ENCODE peak calls at places on chromosomes 2 and 18, in ten cellular contexts. One of them, this sample, is unnamed. For H3K4me1, the result is how much of the 10 kb centered on the place peaks cover.

GRCh38 chr2:10989151-10989550 is 77.4 kb downstream of the KCNF1 start:
- DNase-seq in A549: no peak
- DNase-seq in stomach: no peak
- DNase-seq in gastrocnemius medialis: no peak
- DNase-seq in Peyer's patch: no peak
- DNase-seq in K562: no peak
- DNase-seq in tibial nerve: no peak
- DNase-seq in IMR-90: no peak
- DNase-seq in ovary: no peak
- DNase-seq in H1: no peak
- DNase-seq in this sample: no peak

GRCh38 chr2:101362316-101362715 is 25.0 kb downstream of the CREG2 start:
- DNase-seq in A549: no peak
- DNase-seq in stomach: no peak
- DNase-seq in gastrocnemius medialis: no peak
- DNase-seq in Peyer's patch: no peak
- DNase-seq in K562: no peak
- DNase-seq in tibial nerve: no peak
- DNase-seq in IMR-90: no peak
- DNase-seq in ovary: no peak
- DNase-seq in H1: no peak
- DNase-seq in this sample: no peak

GRCh38 chr2:159987136-159987535 is 75.3 kb downstream of the PLA2R1 start:
- DNase-seq in A549: no peak
- DNase-seq in stomach: no peak
- DNase-seq in gastrocnemius medialis: no peak
- DNase-seq in Peyer's patch: no peak
- DNase-seq in K562: no peak
- DNase-seq in tibial nerve: no peak
- DNase-seq in IMR-90: no peak
- DNase-seq in ovary: no peak
- DNase-seq in H1: no peak
- DNase-seq in this sample: no peak

GRCh38 chr2:238655974-238656722 is 191.7 kb upstream of the TWIST2 start:
- DNase-seq in A549: no peak
- DNase-seq in stomach: no peak
- DNase-seq in gastrocnemius medialis: no peak
- DNase-seq in Peyer's patch: no peak
- DNase-seq in K562: no peak
- DNase-seq in tibial nerve: no peak
- DNase-seq in IMR-90: no peak
- DNase-seq in ovary: no peak
- DNase-seq in H1: peak
- DNase-seq in this sample: no peak

GRCh38 chr2:46534589-46534988 is 55.2 kb downstream of the TMEM247 start:
- DNase-seq in A549: no peak
- DNase-seq in stomach: no peak
- DNase-seq in gastrocnemius medialis: no peak
- DNase-seq in Peyer's patch: no peak
- DNase-seq in K562: no peak
- DNase-seq in tibial nerve: no peak
- DNase-seq in IMR-90: no peak
- DNase-seq in ovary: no peak
- DNase-seq in H1: no peak
- DNase-seq in this sample: no peak

GRCh38 chr2:144515694-144516416 is 4.1 kb downstream of the ZEB2 start:
- DNase-seq in A549: no peak
- DNase-seq in stomach: no peak
- DNase-seq in gastrocnemius medialis: no peak
- DNase-seq in Peyer's patch: peak
- DNase-seq in K562: peak
- DNase-seq in tibial nerve: peak
- DNase-seq in IMR-90: no peak
- DNase-seq in ovary: peak
- DNase-seq in H1: peak
- DNase-seq in this sample: no peak

GRCh38 chr2:240324312-240325005 is 111.0 kb upstream of the GPC1 start:
- DNase-seq in A549: no peak
- DNase-seq in stomach: no peak
- DNase-seq in gastrocnemius medialis: no peak
- DNase-seq in Peyer's patch: no peak
- DNase-seq in K562: no peak
- DNase-seq in tibial nerve: no peak
- DNase-seq in IMR-90: no peak
- DNase-seq in ovary: no peak
- DNase-seq in H1: no peak
- DNase-seq in this sample: no peak

GRCh38 chr2:96507957-96508520 is 2.9 kb upstream of the NEURL3 start:
- DNase-seq in A549: peak
- DNase-seq in stomach: peak
- DNase-seq in gastrocnemius medialis: peak
- DNase-seq in Peyer's patch: peak
- DNase-seq in K562: peak
- DNase-seq in tibial nerve: peak
- DNase-seq in IMR-90: peak
- DNase-seq in ovary: peak
- DNase-seq in H1: peak
- DNase-seq in this sample: no peak

GRCh38 chr2:26184555-26185303 is 11.8 kb downstream of the GAREM2 start:
- DNase-seq in A549: peak
- DNase-seq in stomach: peak
- DNase-seq in gastrocnemius medialis: peak
- DNase-seq in Peyer's patch: peak
- DNase-seq in K562: peak
- DNase-seq in tibial nerve: peak
- DNase-seq in IMR-90: peak
- DNase-seq in ovary: peak
- DNase-seq in H1: peak
- DNase-seq in this sample: peak

GRCh38 chr2:231720971-231721640 is 12.8 kb downstream of the PTMA start:
- DNase-seq in A549: no peak
- DNase-seq in stomach: no peak
- DNase-seq in gastrocnemius medialis: no peak
- DNase-seq in Peyer's patch: no peak
- DNase-seq in K562: no peak
- DNase-seq in tibial nerve: no peak
- DNase-seq in IMR-90: no peak
- DNase-seq in ovary: no peak
- DNase-seq in H1: no peak
- DNase-seq in this sample: peak

GRCh38 chr2:20755132-20755800 is 67.6 kb downstream of the LDAH start:
- DNase-seq in A549: no peak
- DNase-seq in stomach: no peak
- DNase-seq in gastrocnemius medialis: no peak
- DNase-seq in Peyer's patch: no peak
- DNase-seq in K562: no peak
- DNase-seq in tibial nerve: no peak
- DNase-seq in IMR-90: peak
- DNase-seq in ovary: no peak
- DNase-seq in H1: no peak
- DNase-seq in this sample: no peak

GRCh38 chr18:5630766-5631413 is 87.1 kb upstream of the EPB41L3 start:
- DNase-seq in A549: no peak
- DNase-seq in stomach: no peak
- DNase-seq in gastrocnemius medialis: no peak
- DNase-seq in Peyer's patch: no peak
- DNase-seq in K562: no peak
- DNase-seq in tibial nerve: no peak
- DNase-seq in IMR-90: no peak
- DNase-seq in ovary: no peak
- DNase-seq in H1: no peak
- DNase-seq in this sample: no peak

GRCh38 chr18:56576826-56577573 is 61.4 kb downstream of the TXNL1 start:
- DNase-seq in A549: no peak
- DNase-seq in stomach: no peak
- DNase-seq in gastrocnemius medialis: no peak
- DNase-seq in Peyer's patch: no peak
- DNase-seq in K562: no peak
- DNase-seq in tibial nerve: no peak
- DNase-seq in IMR-90: peak
- DNase-seq in ovary: no peak
- DNase-seq in H1: no peak
- DNase-seq in this sample: no peak

GRCh38 chr18:23238152-23238531 is 102.9 kb downstream of the CABLES1 start:
- DNase-seq in A549: no peak
- DNase-seq in stomach: peak
- DNase-seq in gastrocnemius medialis: peak
- DNase-seq in Peyer's patch: no peak
- DNase-seq in K562: no peak
- DNase-seq in tibial nerve: peak
- DNase-seq in IMR-90: peak
- DNase-seq in ovary: peak
- DNase-seq in H1: no peak
- DNase-seq in this sample: no peak
- H3K4me1 ChIP-seq in A549: under half
- H3K4me1 ChIP-seq in stomach: under half
- H3K4me1 ChIP-seq in gastrocnemius medialis: under half
- H3K4me1 ChIP-seq in Peyer's patch: under half
- H3K4me1 ChIP-seq in K562: under half
- H3K4me1 ChIP-seq in tibial nerve: under half
- H3K4me1 ChIP-seq in IMR-90: under half
- H3K4me1 ChIP-seq in ovary: under half
- H3K4me1 ChIP-seq in H1: under half
- H3K4me1 ChIP-seq in this sample: half or more

GRCh38 chr18:2853926-2854664 is 7.3 kb downstream of the EMILIN2 start:
- DNase-seq in A549: no peak
- DNase-seq in stomach: no peak
- DNase-seq in gastrocnemius medialis: no peak
- DNase-seq in Peyer's patch: no peak
- DNase-seq in K562: peak
- DNase-seq in tibial nerve: no peak
- DNase-seq in IMR-90: no peak
- DNase-seq in ovary: no peak
- DNase-seq in H1: no peak
- DNase-seq in this sample: no peak
- TF ChIP-seq POLR2A in A549: no peak
- TF ChIP-seq POLR2A in stomach: no peak
- TF ChIP-seq POLR2A in gastrocnemius medialis: no peak
- TF ChIP-seq POLR2A in Peyer's patch: no peak
- TF ChIP-seq POLR2A in K562: no peak
- TF ChIP-seq POLR2A in tibial nerve: no peak
- TF ChIP-seq POLR2A in IMR-90: no peak
- TF ChIP-seq POLR2A in ovary: no peak
- TF ChIP-seq POLR2A in H1: no peak
- TF ChIP-seq POLR2A in this sample: no peak

GRCh38 chr2:174827371-174828369 is 63.4 kb upstream of the CHRNA1 start:
- DNase-seq in A549: no peak
- DNase-seq in stomach: no peak
- DNase-seq in gastrocnemius medialis: no peak
- DNase-seq in Peyer's patch: no peak
- DNase-seq in K562: no peak
- DNase-seq in tibial nerve: no peak
- DNase-seq in IMR-90: peak
- DNase-seq in ovary: no peak
- DNase-seq in H1: no peak
- DNase-seq in this sample: no peak

GRCh38 chr2:174821628-174822027 is 57.4 kb upstream of the CHRNA1 start:
- DNase-seq in A549: no peak
- DNase-seq in stomach: no peak
- DNase-seq in gastrocnemius medialis: no peak
- DNase-seq in Peyer's patch: no peak
- DNase-seq in K562: no peak
- DNase-seq in tibial nerve: no peak
- DNase-seq in IMR-90: no peak
- DNase-seq in ovary: no peak
- DNase-seq in H1: no peak
- DNase-seq in this sample: no peak

GRCh38 chr2:174824098-174824497 is 59.8 kb upstream of the CHRNA1 start:
- DNase-seq in A549: no peak
- DNase-seq in stomach: no peak
- DNase-seq in gastrocnemius medialis: no peak
- DNase-seq in Peyer's patch: no peak
- DNase-seq in K562: no peak
- DNase-seq in tibial nerve: no peak
- DNase-seq in IMR-90: no peak
- DNase-seq in ovary: no peak
- DNase-seq in H1: no peak
- DNase-seq in this sample: no peak

GRCh38 chr2:174829550-174829949 is 65.3 kb upstream of the CHRNA1 start:
- DNase-seq in A549: no peak
- DNase-seq in stomach: no peak
- DNase-seq in gastrocnemius medialis: no peak
- DNase-seq in Peyer's patch: no peak
- DNase-seq in K562: no peak
- DNase-seq in tibial nerve: no peak
- DNase-seq in IMR-90: peak
- DNase-seq in ovary: no peak
- DNase-seq in H1: no peak
- DNase-seq in this sample: no peak

DNA sequence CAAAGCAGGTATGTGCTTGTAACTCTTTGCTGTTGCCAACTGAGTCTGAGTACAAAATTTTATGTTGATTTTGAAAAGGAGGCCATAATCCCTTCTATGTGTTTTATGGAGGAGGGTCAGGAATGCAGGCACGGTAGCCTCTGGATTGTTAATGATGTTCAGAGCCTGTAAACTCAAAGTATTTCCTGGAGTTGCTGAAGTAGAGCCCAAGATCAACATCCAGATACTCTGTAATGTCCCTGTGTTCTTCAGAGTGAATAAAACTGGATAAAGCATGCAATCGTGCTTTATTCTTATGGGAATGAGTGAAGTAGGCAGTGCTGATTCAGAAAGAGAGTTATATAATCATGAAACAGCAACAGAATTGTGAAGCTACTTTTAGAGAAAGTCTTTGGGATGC is 61.8 kb upstream of the CHRNA1 start:
- DNase-seq in A549: no peak
- DNase-seq in stomach: no peak
- DNase-seq in gastrocnemius medialis: no peak
- DNase-seq in Peyer's patch: no peak
- DNase-seq in K562: no peak
- DNase-seq in tibial nerve: no peak
- DNase-seq in IMR-90: no peak
- DNase-seq in ovary: no peak
- DNase-seq in H1: no peak
- DNase-seq in this sample: no peak
- H3K4me1 ChIP-seq in A549: under half
- H3K4me1 ChIP-seq in stomach: under half
- H3K4me1 ChIP-seq in gastrocnemius medialis: under half
- H3K4me1 ChIP-seq in Peyer's patch: under half
- H3K4me1 ChIP-seq in K562: under half
- H3K4me1 ChIP-seq in tibial nerve: under half
- H3K4me1 ChIP-seq in IMR-90: under half
- H3K4me1 ChIP-seq in ovary: under half
- H3K4me1 ChIP-seq in H1: under half
- H3K4me1 ChIP-seq in this sample: under half

DNA sequence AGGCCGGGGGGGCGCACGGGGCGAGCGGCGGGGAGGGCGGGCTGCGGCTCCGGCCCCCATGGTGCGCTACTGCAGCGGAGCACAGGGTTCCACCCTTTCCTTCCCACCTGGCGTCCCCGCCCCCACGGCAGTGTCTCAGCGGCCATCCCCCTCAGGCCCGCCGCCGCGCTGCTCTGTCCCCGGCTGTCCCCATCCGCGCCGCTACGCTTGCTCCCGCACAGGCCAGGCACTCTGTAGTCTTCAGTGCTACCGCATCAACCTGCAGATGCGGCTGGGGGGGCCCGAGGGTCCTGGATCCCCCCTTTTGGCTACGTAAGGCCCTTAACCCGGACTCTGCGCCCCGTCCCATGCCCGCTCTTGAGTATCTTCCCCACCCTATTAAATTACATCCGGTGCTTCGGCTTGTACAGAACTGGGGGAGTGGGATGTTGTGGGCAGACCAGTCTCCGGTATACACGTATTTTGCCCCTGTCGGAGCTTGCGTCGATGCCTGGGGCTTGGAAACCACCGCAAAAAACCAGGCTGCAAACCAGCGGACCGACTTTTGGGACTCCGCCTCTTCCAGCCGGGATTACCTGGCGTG is 598 bp upstream of the WBP1 start:
- DNase-seq in A549: peak
- DNase-seq in stomach: peak
- DNase-seq in gastrocnemius medialis: no peak
- DNase-seq in Peyer's patch: peak
- DNase-seq in K562: no peak
- DNase-seq in tibial nerve: no peak
- DNase-seq in IMR-90: no peak
- DNase-seq in ovary: peak
- DNase-seq in H1: peak
- DNase-seq in this sample: no peak
- TF ChIP-seq POLR2A in A549: peak
- TF ChIP-seq POLR2A in stomach: no peak
- TF ChIP-seq POLR2A in gastrocnemius medialis: peak
- TF ChIP-seq POLR2A in Peyer's patch: peak
- TF ChIP-seq POLR2A in K562: no peak
- TF ChIP-seq POLR2A in tibial nerve: peak
- TF ChIP-seq POLR2A in IMR-90: no peak
- TF ChIP-seq POLR2A in ovary: peak
- TF ChIP-seq POLR2A in H1: no peak
- TF ChIP-seq POLR2A in this sample: peak

This sample was measured in GM12878.